ENCODE peak calls at places on chromosomes 13 and 19, in five cellular contexts. R, B, X, Q and E are unnamed samples. For H3K9me3, the result is how much of the 10 kb centered on the place peaks cover.

GRCh38 chr19:45324349-45324907 is 1.8 kb upstream of the CKM start:
- DNase-seq in R (no peak), Q (no peak), B (no peak), X (no peak), E (no peak)

GRCh38 chr13:110006304-110006703 is 219.9 kb upstream of the IRS2 start:
- DNase-seq in X (no peak), Q (no peak), B (peak), R (no peak), E (no peak)

GRCh38 chr19:9877775-9878510 is 42.8 kb downstream of the PIN1 start:
- DNase-seq in B (peak), R (no peak), X (no peak), Q (no peak), E (no peak)

GRCh38 chr19:4149518-4150288 is 3.7 kb upstream of the CREB3L3 start:
- DNase-seq in Q (no peak), B (no peak), X (no peak), R (peak), E (peak)

GRCh38 chr19:57410748-57411671 is at the start of gene ZNF17:
- DNase-seq in X (peak), Q (peak), B (peak), R (peak), E (peak)

GRCh38 chr19:46984077-46985010 is 35.3 kb upstream of the NPAS1 start:
- DNase-seq in B (peak), R (no peak), Q (peak), X (no peak), E (no peak)

GRCh38 chr19:50272263-50272897 is 56.8 kb downstream of the KCNC3 start:
- DNase-seq in X (no peak), R (no peak), B (no peak), Q (no peak), E (no peak)

GRCh38 chr19:48543121-48543710 is 8.8 kb upstream of the SULT2B1 start:
- DNase-seq in B (peak), X (no peak), Q (no peak), R (peak), E (peak)

GRCh38 chr19:28039677-28040381 is 1173.1 kb downstream of the UQCRFS1 start:
- DNase-seq in R (no peak), X (no peak), B (peak), Q (no peak), E (no peak)

GRCh38 chr13:20465218-20465879 is 60.3 kb downstream of the CRYL1 start:
- DNase-seq in B (peak), X (no peak), Q (no peak), R (no peak), E (no peak)

GRCh38 chr13:29936051-29936813 is 85.8 kb upstream of the UBL3 start:
- DNase-seq in X (no peak), Q (no peak), R (no peak), B (no peak), E (no peak)

GRCh38 chr13:24220086-24220703 is 59.7 kb downstream of the SPATA13 start:
- DNase-seq in Q (peak), B (peak), X (no peak), R (peak), E (peak)

GRCh38 chr13:48497669-48498068 is 35.2 kb downstream of the RCBTB2 start:
- DNase-seq in B (no peak), R (no peak), X (no peak), Q (no peak), E (no peak)

GRCh38 chr19:10111405-10111811 is at the start of gene P2RY11:
- DNase-seq in B (no peak), X (no peak), R (peak), Q (no peak), E (no peak)

GRCh38 chr19:47675271-47675670 is 38.0 kb upstream of the EHD2 start:
- DNase-seq in Q (no peak), R (no peak), B (no peak), X (no peak), E (no peak)

GRCh38 chr13:25371608-25372274 is at the start of gene ATP8A2:
- DNase-seq in Q (peak), R (no peak), B (peak), X (no peak), E (no peak)

GRCh38 chr19:35903550-35904179 is 1.3 kb downstream of the HCST start:
- DNase-seq in B (peak), Q (peak), X (peak), R (peak), E (peak)

GRCh38 chr19:17415107-17415506 is 4.7 kb upstream of the MVB12A start:
- DNase-seq in Q (peak), R (no peak), B (no peak), X (no peak), E (no peak)
- H3K9me3 ChIP-seq in Q (under half), R (under half), B (under half), X (under half), E (under half)

GRCh38 chr19:307111-307531 is 15.9 kb upstream of the PLPP2 start:
- DNase-seq in R (peak), B (no peak), Q (no peak), X (peak), E (no peak)
- H3K9me3 ChIP-seq in R (under half), B (under half), Q (under half), X (under half), E (under half)

DNA sequence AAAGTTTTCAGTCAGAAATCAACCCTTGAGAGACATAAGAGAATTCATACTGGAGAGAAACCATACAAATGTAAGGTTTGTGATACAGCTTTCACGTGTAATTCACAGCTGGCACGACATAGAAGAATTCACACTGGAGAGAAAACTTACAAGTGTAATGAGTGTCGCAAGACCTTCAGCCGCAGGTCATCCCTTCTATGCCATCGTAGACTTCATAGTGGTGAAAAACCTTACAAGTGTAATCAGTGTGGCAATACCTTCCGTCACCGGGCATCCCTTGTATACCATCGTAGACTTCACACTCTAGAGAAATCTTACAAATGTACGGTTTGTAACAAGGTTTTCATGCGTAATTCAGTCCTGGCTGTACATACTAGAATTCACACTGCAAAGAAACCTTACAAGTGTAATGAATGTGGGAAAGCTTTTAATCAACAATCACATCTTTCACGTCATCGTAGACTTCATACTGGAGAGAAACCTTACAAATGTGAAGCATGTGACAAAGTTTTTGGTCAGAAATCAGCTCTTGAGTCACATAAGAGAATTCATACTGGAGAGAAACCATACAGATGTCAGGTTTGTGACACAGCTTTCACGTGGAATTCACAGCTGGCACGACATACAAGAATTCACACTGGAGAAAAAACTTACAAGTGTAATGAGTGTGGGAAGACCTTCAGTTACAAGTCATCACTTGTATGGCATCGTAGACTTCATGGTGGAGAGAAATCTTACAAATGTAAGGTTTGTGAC is 15.7 kb upstream of the ZNF701 start:
- DNase-seq in B (peak), Q (no peak), X (no peak), R (no peak), E (no peak)
- H3K9me3 ChIP-seq in B (under half), Q (under half), X (under half), R (under half), E (under half)

GRCh38 chr19:5361407-5361806 is 20.8 kb upstream of the PTPRS start:
- DNase-seq in R (no peak), B (no peak), X (no peak), Q (no peak), E (no peak)
- H3K9me3 ChIP-seq in R (under half), B (under half), X (under half), Q (under half), E (under half)